ENCODE peak calls at places on chromosome 14, in six cellular contexts. G, J, S, O, E and I are unnamed samples.

GRCh38 chr14:63438065-63438757 is 105.0 kb downstream of the PPP2R5E start:
- DNase-seq in G (peak), J (peak), S (peak), O (no peak), E (peak), I (no peak)

GRCh38 chr14:68800361-68800760 is 7.5 kb upstream of the ZFP36L1 start:
- DNase-seq in G (no peak), J (no peak), S (no peak), O (no peak), E (no peak), I (no peak)

GRCh38 chr14:54087376-54087775 is 130.8 kb upstream of the BMP4 start:
- DNase-seq in G (no peak), J (no peak), S (no peak), O (no peak), E (no peak), I (no peak)

GRCh38 chr14:32588448-32589320 is 259.6 kb downstream of the AKAP6 start:
- DNase-seq in G (peak), J (peak), S (peak), O (no peak), E (peak), I (peak)

GRCh38 chr14:73248294-73248868 is 11.1 kb downstream of the PAPLN start:
- DNase-seq in G (no peak), J (peak), S (no peak), O (peak), E (no peak), I (no peak)

GRCh38 chr14:98701377-98701776 is 570.6 kb downstream of the BCL11B start:
- DNase-seq in G (no peak), J (no peak), S (no peak), O (no peak), E (no peak), I (no peak)

GRCh38 chr14:90545966-90546751 is 149.3 kb downstream of the CALM1 start:
- DNase-seq in G (no peak), J (no peak), S (no peak), O (no peak), E (no peak), I (no peak)

GRCh38 chr14:98984719-98985041 is 287.3 kb downstream of the BCL11B start:
- DNase-seq in G (no peak), J (peak), S (no peak), O (no peak), E (no peak), I (no peak)

GRCh38 chr14:105881021-105881930 is 354.9 kb downstream of the TMEM121 start:
- DNase-seq in G (no peak), J (no peak), S (no peak), O (no peak), E (no peak), I (no peak)

GRCh38 chr14:89443002-89443660 is 26.1 kb upstream of the FOXN3 start:
- DNase-seq in G (no peak), J (no peak), S (no peak), O (no peak), E (peak), I (no peak)

GRCh38 chr14:100536141-100536540 is 51.1 kb downstream of the BEGAIN start:
- DNase-seq in G (no peak), J (no peak), S (no peak), O (no peak), E (no peak), I (no peak)

GRCh38 chr14:53338192-53338591 is 185.1 kb upstream of the DDHD1 start:
- DNase-seq in G (no peak), J (no peak), S (no peak), O (no peak), E (no peak), I (no peak)

GRCh38 chr14:90555126-90556049 is 158.6 kb downstream of the CALM1 start:
- DNase-seq in G (no peak), J (no peak), S (no peak), O (no peak), E (no peak), I (no peak)

GRCh38 chr14:83798421-83798820 is 1731.5 kb upstream of the FLRT2 start:
- DNase-seq in G (no peak), J (no peak), S (no peak), O (no peak), E (no peak), I (no peak)

GRCh38 chr14:77303417-77304156 is 17.1 kb downstream of the POMT2 start:
- DNase-seq in G (no peak), J (peak), S (peak), O (no peak), E (peak), I (no peak)

GRCh38 chr14:99754141-99755067 is 38.8 kb upstream of the EML1 start:
- DNase-seq in G (no peak), J (no peak), S (no peak), O (no peak), E (peak), I (no peak)

GRCh38 chr14:56351861-56352260 is 227.7 kb upstream of the TMEM260 start:
- DNase-seq in G (peak), J (no peak), S (no peak), O (no peak), E (no peak), I (no peak)

GRCh38 chr14:20652996-20653975 is 11.8 kb upstream of the OR6S1 start:
- DNase-seq in G (peak), J (peak), S (peak), O (peak), E (peak), I (no peak)

GRCh38 chr14:55731881-55732498 is 152.0 kb downstream of the KTN1 start:
- DNase-seq in G (peak), J (peak), S (peak), O (no peak), E (peak), I (no peak)

GRCh38 chr14:50383618-50384225 is 13.0 kb downstream of the CDKL1 start:
- DNase-seq in G (no peak), J (no peak), S (no peak), O (no peak), E (no peak), I (no peak)

DNA sequence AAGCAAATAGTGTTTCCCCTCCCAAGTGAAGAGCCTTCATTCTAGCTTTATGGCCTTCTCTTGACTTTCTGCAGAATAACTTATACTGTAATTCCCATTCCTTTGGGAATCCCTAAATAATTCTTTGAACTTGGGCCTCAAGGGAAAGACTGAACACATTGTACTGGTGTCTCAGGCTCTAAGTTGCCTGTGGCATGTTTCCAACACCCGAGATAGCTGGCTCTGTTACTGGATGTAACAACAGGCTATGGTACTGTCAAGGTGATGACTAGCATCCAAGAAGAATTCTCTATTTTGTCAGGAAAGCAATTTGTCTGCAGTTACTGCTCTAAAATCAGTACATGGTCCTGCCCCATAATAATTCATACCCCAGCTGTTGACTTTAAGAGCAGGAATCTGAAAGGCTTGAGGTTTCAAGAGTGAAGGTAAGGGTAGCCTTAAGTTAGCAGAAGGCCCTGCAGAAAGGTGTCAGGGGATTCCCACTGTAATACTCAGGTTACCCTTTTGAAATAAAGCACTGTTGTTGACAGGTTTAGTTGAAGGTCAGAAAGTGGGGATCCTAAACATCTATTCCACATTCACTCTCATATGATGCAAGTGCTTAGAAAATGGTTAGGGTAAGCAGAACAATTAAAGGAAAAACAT is 5.2 kb downstream of the GPX2 start:
- DNase-seq in G (no peak), J (no peak), S (no peak), O (no peak), E (no peak), I (no peak)
- H3K4me3 ChIP-seq in G (no peak), J (no peak), S (no peak), O (no peak), E (no peak), I (no peak)

GRCh38 chr14:59919582-59920377 is at the start of gene LRRC9:
- DNase-seq in G (peak), J (no peak), S (no peak), O (no peak), E (no peak), I (no peak)
- TF ChIP-seq EZH2 in G (no peak), J (no peak), S (no peak), O (no peak), E (no peak), I (no peak)

GRCh38 chr14:103680491-103681231 is 34.6 kb downstream of the XRCC3 start:
- DNase-seq in G (no peak), J (no peak), S (no peak), O (no peak), E (no peak), I (no peak)

GRCh38 chr14:103683139-103683538 is 32.1 kb downstream of the XRCC3 start:
- DNase-seq in G (no peak), J (no peak), S (no peak), O (no peak), E (no peak), I (no peak)

GRCh38 chr14:103676881-103677675 is 38.2 kb downstream of the XRCC3 start:
- DNase-seq in G (no peak), J (no peak), S (no peak), O (no peak), E (no peak), I (no peak)

GRCh38 chr14:103675957-103676356 is 39.3 kb downstream of the XRCC3 start:
- DNase-seq in G (no peak), J (no peak), S (no peak), O (no peak), E (no peak), I (no peak)

GRCh38 chr14:103679351-103679750 is 35.9 kb downstream of the XRCC3 start:
- DNase-seq in G (peak), J (peak), S (peak), O (peak), E (peak), I (no peak)
- TF ChIP-seq POLR2AphosphoS5 in G (no peak), J (no peak), S (no peak), O (no peak), E (no peak), I (no peak)

GRCh38 chr14:102227184-102227964 is 77.6 kb downstream of the MOK start:
- DNase-seq in G (no peak), J (no peak), S (no peak), O (no peak), E (no peak), I (no peak)
- H3K4me3 ChIP-seq in G (no peak), J (no peak), S (no peak), O (no peak), E (no peak), I (no peak)

DNA sequence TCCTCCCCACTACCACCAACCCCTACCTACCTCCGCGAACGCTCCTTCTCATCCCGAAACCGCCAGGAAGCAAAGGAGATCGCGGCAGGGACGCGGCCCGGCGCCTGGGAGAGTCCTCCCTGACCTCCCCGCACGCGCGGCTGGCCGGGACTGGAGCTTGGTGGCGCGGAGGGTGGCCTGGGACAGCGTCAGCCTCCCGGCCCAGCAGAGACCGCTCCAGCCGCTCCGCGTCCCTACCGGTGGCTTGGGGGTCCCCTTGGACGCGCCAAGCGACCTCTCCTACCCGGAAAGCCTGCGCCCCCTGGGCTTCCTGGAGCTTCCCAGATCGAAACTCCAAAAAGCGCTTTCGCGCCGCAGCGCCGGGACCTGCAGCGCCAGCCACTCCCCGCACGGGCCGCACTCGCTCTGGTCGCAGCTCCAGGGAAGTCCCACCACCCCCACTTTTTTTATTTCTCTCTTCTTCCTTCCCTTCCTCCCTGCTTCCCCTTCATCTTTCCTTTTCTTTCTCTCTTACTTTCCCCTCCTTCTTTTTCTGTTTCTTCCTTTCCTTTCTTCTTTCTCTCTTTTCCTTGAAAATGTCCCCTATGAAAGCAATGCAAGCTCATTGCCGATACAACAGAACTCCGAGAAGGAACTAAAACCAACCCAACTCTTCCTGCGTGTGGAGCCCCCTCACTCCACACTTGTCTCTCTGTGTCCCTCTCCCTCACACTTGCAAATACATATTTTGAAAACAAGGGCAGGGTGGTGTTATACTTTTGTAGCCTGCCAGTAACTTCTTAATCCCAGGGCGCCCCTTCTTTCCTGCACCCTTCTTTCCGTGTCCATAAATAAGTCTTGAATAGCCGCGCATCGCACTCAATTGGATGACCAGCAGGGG is 3.8 kb downstream of the DIO3 start:
- DNase-seq in G (peak), J (no peak), S (no peak), O (no peak), E (no peak), I (no peak)
- TF ChIP-seq EZH2 in G (peak), J (no peak), S (no peak), O (no peak), E (peak), I (no peak)

DNA sequence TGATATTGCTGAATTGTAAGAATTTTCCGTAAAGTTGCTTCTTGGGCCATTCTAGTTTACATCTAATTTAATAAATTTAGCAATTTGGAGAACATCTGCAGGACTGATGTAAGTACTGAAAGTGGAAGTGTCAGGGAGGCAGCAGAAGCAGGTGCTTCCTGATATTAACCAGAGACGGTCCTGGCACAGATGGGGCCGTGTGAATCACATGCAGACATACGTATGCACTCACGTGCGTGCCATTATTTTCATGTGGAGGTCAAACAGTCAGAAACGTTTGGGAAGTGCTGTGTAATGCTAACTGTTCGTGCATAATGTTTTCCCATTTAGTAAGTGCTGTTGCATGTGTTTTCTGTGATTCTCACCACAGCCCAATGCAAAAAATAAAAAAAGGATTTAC is 87.8 kb upstream of the DYNC1H1 start:
- DNase-seq in G (no peak), J (no peak), S (no peak), O (peak), E (peak), I (no peak)
- TF ChIP-seq POLR2AphosphoS5 in G (no peak), J (no peak), S (no peak), O (no peak), E (peak), I (no peak)

DNA sequence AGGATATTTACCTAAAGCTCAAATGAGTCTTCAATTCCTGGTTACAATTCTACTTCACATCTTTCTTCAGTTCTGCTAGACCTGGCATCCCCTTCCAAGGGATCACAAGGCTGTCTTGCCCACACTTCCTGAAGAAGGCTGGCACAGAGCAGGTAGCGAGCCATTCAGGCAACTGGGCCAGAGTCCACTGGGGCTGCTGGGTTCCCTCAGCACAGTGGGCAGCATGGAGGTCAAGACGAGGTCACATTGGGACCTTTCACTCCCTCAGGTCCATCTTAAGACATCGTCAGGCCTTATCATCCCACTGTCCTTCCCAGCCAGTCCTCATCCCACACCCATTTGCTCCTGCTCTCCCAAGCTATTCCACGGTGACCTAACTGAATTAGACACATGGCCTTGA is 143.1 kb upstream of the HIF1A start:
- DNase-seq in G (no peak), J (no peak), S (no peak), O (no peak), E (no peak), I (no peak)
- H3K4me3 ChIP-seq in G (no peak), J (no peak), S (no peak), O (no peak), E (no peak), I (no peak)